ENCODE peak calls at places on chromosomes 16 and 17, in six cellular contexts. F is GM12878, O is H1, P is HCT116, Q is K562, K is HepG2. W is an unnamed sample.

GRCh38 chr17:66431910-66432309 is 129.5 kb downstream of the PRKCA start:
- DNase-seq in F (no peak), P (no peak), O (no peak), K (no peak), Q (no peak), W (no peak)

GRCh38 chr17:59105852-59106462 is 723 bp downstream of the TRIM37 start:
- DNase-seq in O (no peak), P (no peak), F (no peak), Q (no peak), K (peak; percentile 34), W (no peak)

GRCh38 chr17:35973333-35974260 is 7.7 kb downstream of the CCL16 start:
- DNase-seq in F (no peak), O (no peak), P (no peak), K (peak; percentile 99), Q (no peak), W (no peak)

GRCh38 chr17:80068301-80069160 is 32.1 kb downstream of the CCDC40 start:
- DNase-seq in P (no peak), K (peak; percentile 95), F (no peak), Q (peak; percentile 50), O (no peak), W (no peak)

GRCh38 chr16:57479043-57479421 is 7.3 kb downstream of the DOK4 start:
- DNase-seq in K (no peak), Q (no peak), P (no peak), F (no peak), O (no peak), W (no peak)

GRCh38 chr16:21946889-21947635 is 6.1 kb upstream of the UQCRC2 start:
- DNase-seq in Q (no peak), P (no peak), O (no peak), K (no peak), F (no peak), W (no peak)

GRCh38 chr17:40763752-40764151 is 8.2 kb downstream of the KRT26 start:
- DNase-seq in K (no peak), P (no peak), O (no peak), F (no peak), Q (no peak), W (no peak)

GRCh38 chr17:81481011-81481799 is 31.4 kb downstream of the ACTG1 start:
- DNase-seq in Q (peak; percentile 100), P (no peak), O (no peak), K (no peak), F (no peak), W (no peak)

GRCh38 chr16:53566568-53566967 is 63.6 kb upstream of the AKTIP start:
- DNase-seq in F (no peak), O (no peak), P (no peak), Q (no peak), K (no peak), W (no peak)

GRCh38 chr17:3761061-3761917 is 37.6 kb downstream of the HASPIN start:
- DNase-seq in Q (no peak), P (no peak), K (no peak), F (no peak), O (no peak), W (no peak)

GRCh38 chr17:55762086-55762858 is 11.4 kb downstream of the PCTP start:
- DNase-seq in P (no peak), Q (no peak), F (no peak), K (peak; percentile 84), O (no peak), W (no peak)

GRCh38 chr17:9968881-9969280 is 63.8 kb upstream of the RCVRN start:
- DNase-seq in Q (no peak), O (no peak), K (no peak), P (no peak), F (no peak), W (no peak)

GRCh38 chr17:20992987-20993862 is 49.6 kb downstream of the USP22 start:
- DNase-seq in K (peak; percentile 58), Q (peak; percentile 74), O (peak; percentile 79), P (peak; percentile 51), F (peak; percentile 3), W (peak; percentile 77)

GRCh38 chr16:2471016-2471652 is at the start of gene NTN3:
- DNase-seq in P (no peak), K (no peak), F (no peak), Q (peak; percentile 78), O (no peak), W (peak; percentile 36)

DNA sequence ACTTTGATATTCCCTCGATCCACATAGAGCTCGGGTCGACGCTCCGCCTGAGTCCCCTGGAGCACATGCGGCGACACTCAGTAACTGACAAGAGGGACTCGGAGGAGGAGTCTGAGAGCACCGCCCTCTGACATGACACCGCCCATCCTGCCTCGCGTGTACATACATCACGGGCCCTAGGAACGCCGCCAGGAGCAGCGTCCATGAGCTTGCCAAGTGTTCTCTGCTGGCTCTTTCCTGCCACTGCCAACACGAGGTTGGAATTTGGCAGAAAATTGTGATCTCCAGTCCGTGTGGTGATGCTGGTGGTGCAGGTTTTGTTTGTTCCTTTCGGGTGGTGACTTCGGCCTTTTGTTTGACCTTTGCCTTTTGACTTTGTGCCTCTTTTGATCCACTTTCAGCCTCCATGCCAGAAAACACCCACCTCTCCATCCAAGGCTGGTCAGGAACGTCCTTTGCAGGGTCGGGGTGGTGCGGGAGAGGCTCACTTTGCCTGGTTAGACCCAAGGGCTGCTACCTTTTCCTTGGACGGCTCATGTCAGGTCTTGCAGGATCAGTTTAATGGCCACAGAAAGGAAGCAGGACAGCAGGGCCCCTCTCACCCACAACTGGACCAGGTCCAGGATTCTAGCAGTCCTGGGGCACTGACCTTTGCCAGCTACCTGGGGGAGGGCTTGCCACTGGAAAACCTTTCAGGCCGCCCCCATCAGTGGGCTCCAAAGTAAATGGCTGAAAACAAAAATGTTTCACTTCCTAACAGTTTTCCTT is 27.6 kb downstream of the ELAC2 start:
- DNase-seq in Q (peak; percentile 23), P (no peak), K (no peak), O (no peak), F (no peak), W (no peak)
- TF ChIP-seq ZNF274 in Q (no peak), P (no peak), K (no peak), O (no peak), F (no peak), W (no peak)

DNA sequence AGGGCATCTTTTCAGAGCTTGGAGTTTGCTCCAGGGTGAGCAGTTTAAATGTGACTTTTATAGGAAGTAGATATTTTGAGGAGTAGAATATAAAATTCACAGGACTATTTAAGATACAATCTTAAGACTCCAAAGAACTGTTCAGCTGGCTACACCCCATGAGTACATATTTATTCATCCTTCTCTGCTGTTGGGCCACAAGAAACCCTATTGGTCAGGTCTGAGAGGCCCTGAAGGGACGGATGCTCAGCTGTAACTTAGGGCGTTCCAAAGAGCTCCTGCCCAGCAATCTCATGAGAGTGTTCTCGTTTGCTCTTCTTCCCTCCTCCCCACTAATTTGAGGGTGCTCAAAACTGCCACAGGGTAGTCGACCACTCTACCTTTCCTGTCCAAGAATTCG is 7.3 kb downstream of the ST6GALNAC2 start:
- DNase-seq in P (no peak), F (no peak), Q (no peak), O (no peak), K (no peak), W (no peak)
- H3K9ac ChIP-seq in P (no peak overlapping the region), F (no peak overlapping the region), Q (no peak overlapping the region), O (no peak overlapping the region), K (no peak overlapping the region), W (no peak overlapping the region)

GRCh38 chr16:31476305-31477219 is 4.6 kb downstream of the TGFB1I1 start:
- DNase-seq in O (no peak), F (no peak), Q (peak; percentile 90), P (no peak), K (peak; percentile 63), W (no peak)
- TF ChIP-seq ZNF274 in O (no peak), F (no peak), Q (no peak), P (no peak), K (no peak), W (no peak)

GRCh38 chr16:85956426-85956825 is 57.5 kb downstream of the IRF8 start:
- DNase-seq in P (no peak), F (no peak), O (no peak), K (no peak), Q (no peak), W (no peak)

GRCh38 chr16:85952197-85952596 is 53.2 kb downstream of the IRF8 start:
- DNase-seq in Q (no peak), F (no peak), P (no peak), O (no peak), K (no peak), W (no peak)

GRCh38 chr16:85954927-85955539 is 56.1 kb downstream of the IRF8 start:
- DNase-seq in Q (no peak), F (no peak), P (no peak), O (no peak), K (no peak), W (no peak)

GRCh38 chr16:85958731-85959130 is 59.8 kb downstream of the IRF8 start:
- DNase-seq in F (no peak), K (no peak), Q (no peak), P (no peak), O (no peak), W (no peak)

GRCh38 chr16:85955566-85955965 is 56.6 kb downstream of the IRF8 start:
- DNase-seq in P (no peak), K (no peak), O (no peak), Q (no peak), F (no peak), W (no peak)
- H3K9ac ChIP-seq in P (no peak overlapping the region), K (no peak overlapping the region), O (no peak overlapping the region), Q (no peak overlapping the region), F (no peak overlapping the region), W (no peak overlapping the region)

GRCh38 chr17:78747479-78747878 is 34.6 kb downstream of the CYTH1 start:
- DNase-seq in P (no peak), Q (no peak), K (no peak), F (no peak), O (no peak), W (no peak)
- TF ChIP-seq ZNF274 in P (no peak), Q (no peak), K (no peak), F (no peak), O (no peak), W (no peak)